ENCODE peak calls at places on chromosome X, in six cellular contexts. X is iPS DF 6.9, Y is OCI-LY7, R is right cardiac atrium, U is GM23338, P is A549. I is an unnamed sample.
A peak's percentile ranks its signal among the peaks of the same experiment; 100 is the strongest.

GRCh38 chrX:72540318-72540717 is 32.3 kb downstream of the HDAC8 start:
- DNase-seq in X (no peak), Y (peak; percentile 7), R (no peak), U (peak; percentile 39), P (no peak), I (no peak)

GRCh38 chrX:43949669-43950068 is 23.5 kb downstream of the NDP start:
- DNase-seq in X (peak; percentile 27), Y (peak; percentile 4), R (peak; percentile 14), U (peak; percentile 74), P (peak; percentile 40), I (peak; percentile 3)

GRCh38 chrX:23904096-23904495 is 3.6 kb downstream of the APOO start:
- DNase-seq in X (no peak), Y (no peak), R (no peak), U (no peak), P (no peak), I (no peak)

GRCh38 chrX:23364416-23364815 is 29.8 kb downstream of the PTCHD1 start:
- DNase-seq in X (no peak), Y (no peak), R (no peak), U (no peak), P (no peak), I (no peak)

GRCh38 chrX:134520860-134521390 is 61.0 kb downstream of the HPRT1 start:
- DNase-seq in X (peak; percentile 35), Y (peak; percentile 41), R (no peak), U (peak; percentile 80), P (peak; percentile 50), I (no peak)

GRCh38 chrX:148530464-148531077 is 30.2 kb downstream of the AFF2 start:
- DNase-seq in X (no peak), Y (peak; percentile 55), R (no peak), U (peak; percentile 55), P (no peak), I (no peak)

GRCh38 chrX:19758536-19758935 is 128.9 kb downstream of the SH3KBP1 start:
- DNase-seq in X (no peak), Y (peak; percentile 76), R (no peak), U (no peak), P (no peak), I (no peak)

GRCh38 chrX:74535211-74535621 is 79.2 kb downstream of the RLIM start:
- DNase-seq in X (no peak), Y (peak; percentile 10), R (no peak), U (peak; percentile 62), P (no peak), I (peak; percentile 19)

GRCh38 chrX:5306654-5307121 is 922.0 kb downstream of the NLGN4X start:
- DNase-seq in X (no peak), Y (peak; percentile 45), R (no peak), U (no peak), P (no peak), I (no peak)

GRCh38 chrX:133776072-133776471 is 209.3 kb downstream of the GPC3 start:
- DNase-seq in X (peak; percentile 27), Y (no peak), R (no peak), U (peak; percentile 68), P (no peak), I (no peak)

GRCh38 chrX:154016366-154017076 is 3.2 kb downstream of the IRAK1 start:
- DNase-seq in X (no peak), Y (no peak), R (no peak), U (no peak), P (no peak), I (no peak)

GRCh38 chrX:23826653-23827052 is 43.7 kb downstream of the SAT1 start:
- DNase-seq in X (no peak), Y (no peak), R (no peak), U (no peak), P (no peak), I (no peak)

GRCh38 chrX:153772608-153773217 is 8.1 kb upstream of the SRPK3 start:
- DNase-seq in X (no peak), Y (no peak), R (peak; percentile 6), U (no peak), P (no peak), I (no peak)

GRCh38 chrX:122363112-122363511 is 821.0 kb upstream of the GRIA3 start:
- DNase-seq in X (no peak), Y (no peak), R (no peak), U (peak; percentile 18), P (no peak), I (no peak)

GRCh38 chrX:68084765-68085164 is 348.5 kb downstream of the OPHN1 start:
- DNase-seq in X (no peak), Y (no peak), R (no peak), U (no peak), P (no peak), I (no peak)

GRCh38 chrX:15908891-15909290 is 54.3 kb upstream of the AP1S2 start:
- DNase-seq in X (no peak), Y (no peak), R (no peak), U (no peak), P (no peak), I (peak; percentile 26)

GRCh38 chrX:46978341-46979291 is 66.4 kb downstream of the JADE3 start:
- DNase-seq in X (peak; percentile 37), Y (peak; percentile 81), R (peak; percentile 74), U (peak; percentile 86), P (peak; percentile 51), I (peak; percentile 4)

GRCh38 chrX:41022579-41022978 is 62.7 kb upstream of the USP9X start:
- DNase-seq in X (no peak), Y (no peak), R (no peak), U (no peak), P (no peak), I (no peak)

GRCh38 chrX:18353931-18354368 is 538 bp downstream of the SCML2 start:
- DNase-seq in X (no peak), Y (peak; percentile 63), R (no peak), U (peak; percentile 63), P (peak; percentile 24), I (no peak)

GRCh38 chrX:113580486-113580885 is 739.9 kb upstream of the AMOT start:
- DNase-seq in X (no peak), Y (no peak), R (no peak), U (no peak), P (no peak), I (no peak)

GRCh38 chrX:21373637-21374162 is 518 bp upstream of the CNKSR2 start:
- DNase-seq in X (no peak), Y (no peak), R (peak; percentile 49), U (peak; percentile 27), P (peak; percentile 28), I (no peak)

GRCh38 chrX:111041018-111041462 is 55.0 kb upstream of the PAK3 start:
- DNase-seq in X (no peak), Y (no peak), R (no peak), U (peak; percentile 5), P (no peak), I (no peak)

GRCh38 chrX:17547658-17548057 is 172.7 kb downstream of the NHS start:
- DNase-seq in X (no peak), Y (no peak), R (peak; percentile 37), U (no peak), P (peak; percentile 44), I (no peak)

GRCh38 chrX:39787999-39788398 is 309.8 kb downstream of the BCOR start:
- DNase-seq in X (no peak), Y (no peak), R (no peak), U (no peak), P (no peak), I (no peak)

GRCh38 chrX:41452972-41453371 is 5.8 kb downstream of the NYX start:
- DNase-seq in X (no peak), Y (no peak), R (no peak), U (no peak), P (no peak), I (no peak)

GRCh38 chrX:6383911-6384310 is 151.0 kb downstream of the VCX3A start:
- DNase-seq in X (no peak), Y (no peak), R (no peak), U (no peak), P (no peak), I (no peak)
- H3K27ac ChIP-seq in X (no peak overlapping the region), Y (no peak overlapping the region), R (no peak overlapping the region), U (no peak overlapping the region), P (no peak overlapping the region), I (no peak overlapping the region)

GRCh38 chrX:131735127-131735526 is 191.3 kb downstream of the OR13H1 start:
- DNase-seq in X (no peak), Y (no peak), R (no peak), U (no peak), P (no peak), I (no peak)
- H3K27ac ChIP-seq in X (no peak overlapping the region), Y (no peak overlapping the region), R (no peak overlapping the region), U (no peak overlapping the region), P (no peak overlapping the region), I (no peak overlapping the region)

GRCh38 chrX:29665532-29665931 is 549.8 kb upstream of the MAGEB2 start:
- DNase-seq in X (no peak), Y (no peak), R (no peak), U (no peak), P (no peak), I (no peak)

GRCh38 chrX:29661290-29661689 is 554.1 kb upstream of the MAGEB2 start:
- DNase-seq in X (no peak), Y (no peak), R (no peak), U (no peak), P (no peak), I (no peak)

GRCh38 chrX:29659911-29660310 is 555.5 kb upstream of the MAGEB2 start:
- DNase-seq in X (no peak), Y (no peak), R (no peak), U (no peak), P (no peak), I (no peak)

GRCh38 chrX:29662101-29662500 is 553.3 kb upstream of the MAGEB2 start:
- DNase-seq in X (no peak), Y (no peak), R (no peak), U (no peak), P (peak; percentile 38), I (no peak)

GRCh38 chrX:29662759-29663503 is 552.4 kb upstream of the MAGEB2 start:
- DNase-seq in X (no peak), Y (no peak), R (no peak), U (no peak), P (peak; percentile 71), I (no peak)
- H3K27ac ChIP-seq in X (no peak overlapping the region), Y (no peak overlapping the region), R (no peak overlapping the region), U (no peak overlapping the region), P (peak overlapping the region; percentile 84), I (peak overlapping the region; percentile 76)

GRCh38 chrX:12906392-12906791 is at the start of gene TLR8:
- DNase-seq in X (no peak), Y (no peak), R (no peak), U (no peak), P (no peak), I (no peak)

GRCh38 chrX:12901486-12901885 is 4.9 kb upstream of the TLR8 start:
- DNase-seq in X (no peak), Y (peak; percentile 70), R (peak; percentile 43), U (peak; percentile 41), P (peak; percentile 69), I (peak; percentile 1)

GRCh38 chrX:12899506-12899905 is 6.9 kb upstream of the TLR8 start:
- DNase-seq in X (no peak), Y (no peak), R (no peak), U (no peak), P (no peak), I (no peak)

GRCh38 chrX:12898073-12898472 is 8.3 kb upstream of the TLR8 start:
- DNase-seq in X (no peak), Y (no peak), R (no peak), U (no peak), P (no peak), I (no peak)

DNA sequence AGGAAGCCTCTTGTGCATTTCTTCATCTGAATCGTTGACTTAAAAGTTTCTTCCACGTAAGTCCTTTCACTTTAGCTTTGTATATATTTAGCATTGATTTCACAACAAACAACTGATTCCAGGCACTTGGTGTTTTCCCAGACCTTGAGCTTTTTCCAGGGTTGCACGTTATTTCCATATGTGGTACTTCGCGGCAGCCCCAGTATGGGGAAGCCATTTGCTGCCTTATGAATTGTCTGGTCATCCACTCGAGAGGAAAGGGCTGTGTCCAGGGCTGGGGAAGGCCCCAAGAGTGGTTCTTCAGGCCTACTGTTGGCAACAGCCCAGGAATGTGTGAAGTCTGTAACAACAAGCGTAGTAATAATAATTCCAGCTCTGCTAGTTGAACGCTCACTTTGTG is 2.8 kb upstream of the TLR8 start:
- DNase-seq in X (no peak), Y (no peak), R (no peak), U (no peak), P (no peak), I (no peak)
- H3K27ac ChIP-seq in X (no peak overlapping the region), Y (no peak overlapping the region), R (no peak overlapping the region), U (no peak overlapping the region), P (no peak overlapping the region), I (no peak overlapping the region)